ENCODE peak calls at places on chromosomes 5 and 9, in six cellular contexts. N, W, Z, D, F and X are unnamed samples.

GRCh38 chr5:36066540-36067210 is at the start of gene UGT3A2:
- DNase-seq in D (no peak), N (no peak), W (no peak), F (no peak), Z (no peak), X (no peak)

GRCh38 chr5:40813698-40814281 is 15.6 kb upstream of the PRKAA1 start:
- DNase-seq in Z (no peak), F (no peak), D (no peak), W (no peak), N (no peak), X (no peak)

GRCh38 chr5:157603333-157604190 is 28.0 kb upstream of the ADAM19 start:
- DNase-seq in N (no peak), D (no peak), F (no peak), W (peak), Z (peak), X (peak)

GRCh38 chr5:73544429-73545402 is 20.7 kb downstream of the ANKRA2 start:
- DNase-seq in D (no peak), W (no peak), Z (peak), F (peak), N (peak), X (no peak)

GRCh38 chr9:14358523-14358922 is 44.6 kb upstream of the NFIB start:
- DNase-seq in F (no peak), W (no peak), N (no peak), D (no peak), Z (peak), X (no peak)

GRCh38 chr5:125125031-125125823 is 378.8 kb upstream of the ZNF608 start:
- DNase-seq in D (no peak), Z (peak), F (no peak), N (no peak), W (no peak), X (no peak)

GRCh38 chr9:125137200-125137599 is 6.1 kb downstream of the SCAI start:
- DNase-seq in N (no peak), F (no peak), Z (no peak), D (no peak), W (no peak), X (no peak)

GRCh38 chr5:96332535-96333396 is 100.3 kb downstream of the PCSK1 start:
- DNase-seq in Z (no peak), D (no peak), W (no peak), F (no peak), N (no peak), X (no peak)

GRCh38 chr5:120396186-120396585 is 67.9 kb upstream of the PRR16 start:
- DNase-seq in W (no peak), Z (peak), F (no peak), N (no peak), D (no peak), X (no peak)

GRCh38 chr9:109681301-109681700 is 98.7 kb upstream of the PALM2AKAP2 start:
- DNase-seq in D (no peak), F (no peak), N (no peak), W (no peak), Z (no peak), X (no peak)

GRCh38 chr9:110033869-110034268 is 174.1 kb downstream of the C9orf152 start:
- DNase-seq in W (no peak), D (no peak), N (no peak), F (no peak), Z (no peak), X (no peak)

GRCh38 chr5:172496671-172497371 is 42.5 kb upstream of the SH3PXD2B start:
- DNase-seq in D (peak), F (peak), W (no peak), Z (no peak), N (peak), X (no peak)

GRCh38 chr9:133277467-133277866 is 2.5 kb upstream of the ABO start:
- DNase-seq in N (no peak), F (no peak), D (no peak), W (no peak), Z (no peak), X (no peak)

GRCh38 chr5:134583821-134584220 is 48.8 kb downstream of the SAR1B start:
- DNase-seq in N (no peak), D (no peak), Z (no peak), W (no peak), F (no peak), X (no peak)

GRCh38 chr5:147835386-147835798 is 3.9 kb upstream of the SPINK1 start:
- DNase-seq in D (no peak), Z (peak), F (no peak), W (peak), N (no peak), X (no peak)

GRCh38 chr9:88313364-88314220 is 74.7 kb upstream of the SPIN1 start:
- DNase-seq in W (no peak), D (no peak), Z (no peak), N (no peak), F (no peak), X (no peak)

GRCh38 chr9:69433426-69433825 is 108.4 kb downstream of the ENTREP1 start:
- DNase-seq in D (no peak), W (no peak), Z (peak), N (no peak), F (no peak), X (no peak)

GRCh38 chr5:91425046-91425445 is 41.9 kb upstream of the ARRDC3 start:
- DNase-seq in N (no peak), F (no peak), W (no peak), D (no peak), Z (no peak), X (no peak)

GRCh38 chr9:36566813-36567217 is 5.9 kb upstream of the MELK start:
- DNase-seq in N (no peak), Z (no peak), W (peak), D (peak), F (no peak), X (no peak)

GRCh38 chr5:40383719-40384651 is 295.7 kb upstream of the PTGER4 start:
- DNase-seq in W (no peak), Z (peak), D (no peak), N (no peak), F (no peak), X (no peak)

GRCh38 chr5:134175874-134176522 is 752 bp downstream of the SKP1 start:
- DNase-seq in Z (peak), W (no peak), F (peak), N (no peak), D (no peak), X (no peak)

GRCh38 chr5:115685480-115685879 is 59.6 kb upstream of the TMED7 start:
- DNase-seq in Z (no peak), D (no peak), F (no peak), N (no peak), W (no peak), X (no peak)

GRCh38 chr5:147223951-147224791 is 10.7 kb upstream of the STK32A start:
- DNase-seq in W (peak), F (peak), N (peak), D (no peak), Z (peak), X (peak)

GRCh38 chr5:41246376-41246775 is 33.0 kb upstream of the C6 start:
- DNase-seq in Z (peak), N (peak), F (no peak), W (peak), D (no peak), X (peak)

GRCh38 chr5:103407399-103407798 is 148.8 kb downstream of the MACIR start:
- DNase-seq in W (no peak), Z (no peak), D (no peak), N (no peak), F (no peak), X (no peak)

GRCh38 chr9:133472753-133473378 is 6.0 kb downstream of the SLC2A6 start:
- DNase-seq in F (no peak), N (no peak), W (no peak), D (no peak), Z (no peak), X (no peak)

GRCh38 chr5:168324864-168325615 is 33.6 kb downstream of the WWC1 start:
- DNase-seq in N (no peak), F (peak), D (no peak), W (peak), Z (peak), X (peak)

GRCh38 chr9:35954942-35955546 is 2.9 kb downstream of the OR2S2 start:
- DNase-seq in N (peak), Z (peak), D (no peak), F (peak), W (peak), X (peak)

GRCh38 chr5:69416180-69416579 is 1.3 kb downstream of the MARVELD2 start:
- DNase-seq in D (no peak), N (no peak), F (no peak), Z (peak), W (no peak), X (no peak)

GRCh38 chr5:67163231-67163756 is 33.3 kb downstream of the CD180 start:
- DNase-seq in N (no peak), W (no peak), Z (no peak), D (no peak), F (no peak), X (no peak)

GRCh38 chr5:170389250-170389902 is at the start of gene KCNMB1:
- DNase-seq in W (no peak), N (peak), D (no peak), F (no peak), Z (no peak), X (no peak)
- H3K4me3 ChIP-seq in W (no peak), N (peak), D (peak), F (peak), Z (no peak), X (no peak)

GRCh38 chr5:161089569-161089968 is 237.6 kb upstream of the ATP10B start:
- DNase-seq in Z (no peak), D (no peak), F (no peak), N (no peak), W (no peak), X (no peak)
- H3K4me3 ChIP-seq in Z (no peak), D (no peak), F (no peak), N (no peak), W (no peak), X (no peak)

GRCh38 chr9:4237748-4238511 is 61.9 kb downstream of the GLIS3 start:
- DNase-seq in Z (no peak), D (no peak), W (no peak), N (no peak), F (no peak), X (no peak)
- H3K4me3 ChIP-seq in Z (no peak), D (no peak), W (no peak), N (no peak), F (no peak), X (no peak)

GRCh38 chr9:695252-695651 is 146.2 kb upstream of the DMRT1 start:
- DNase-seq in Z (no peak), D (no peak), F (no peak), W (no peak), N (no peak), X (no peak)
- H3K4me3 ChIP-seq in Z (no peak), D (peak), F (no peak), W (peak), N (peak), X (no peak)

GRCh38 chr5:179733764-179734126 is 1.1 kb downstream of the MAML1 start:
- DNase-seq in N (no peak), W (no peak), F (no peak), Z (no peak), D (no peak), X (no peak)
- H3K4me3 ChIP-seq in N (peak), W (peak), F (peak), Z (peak), D (peak), X (peak)

DNA sequence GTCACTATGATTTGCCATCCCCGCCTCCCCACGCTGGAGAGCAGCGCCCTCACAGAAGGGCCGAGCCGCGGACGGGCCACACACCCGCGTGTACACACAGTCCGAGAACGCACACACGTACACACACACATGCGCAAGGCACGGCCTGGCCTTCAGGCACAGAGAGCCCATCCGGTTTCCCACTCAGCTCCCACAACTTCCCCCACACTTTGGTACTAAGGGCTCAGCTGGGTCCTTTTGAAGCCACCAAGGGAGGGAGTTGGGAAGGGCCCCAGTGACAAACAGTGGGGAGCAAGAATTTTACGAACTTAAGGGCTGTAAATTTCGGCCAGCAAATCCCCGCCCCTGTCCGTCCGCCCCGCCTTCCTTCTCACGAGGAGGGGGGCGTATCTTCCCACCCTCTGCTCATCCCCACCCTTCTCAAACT is 133.3 kb upstream of the HAND1 start:
- DNase-seq in F (no peak), N (no peak), Z (no peak), W (no peak), D (peak), X (no peak)
- H3K4me3 ChIP-seq in F (no peak), N (no peak), Z (no peak), W (no peak), D (peak), X (no peak)